ENCODE peak calls at places on chromosomes 13 and 19, in seven cellular contexts. P, H, X, D, U, O and A are unnamed samples.

GRCh38 chr13:26508885-26509284 is 48.6 kb upstream of the WASF3 start:
- DNase-seq in P (no peak), H (peak), X (peak), D (peak), U (no peak), O (peak), A (peak)

GRCh38 chr13:94323746-94324408 is 155.6 kb downstream of the DCT start:
- DNase-seq in P (no peak), H (no peak), X (no peak), D (no peak), U (no peak), O (no peak), A (no peak)

GRCh38 chr19:48578891-48579290 is 26.9 kb downstream of the SULT2B1 start:
- DNase-seq in P (no peak), H (no peak), X (peak), D (no peak), U (no peak), O (no peak), A (no peak)

GRCh38 chr13:24083722-24084421 is 76.6 kb upstream of the SPATA13 start:
- DNase-seq in P (no peak), H (no peak), X (no peak), D (no peak), U (no peak), O (no peak), A (no peak)

GRCh38 chr19:11261431-11261901 is 858 bp downstream of the DOCK6 start:
- DNase-seq in P (no peak), H (no peak), X (no peak), D (no peak), U (no peak), O (no peak), A (no peak)

GRCh38 chr19:55193481-55193880 is 13.4 kb upstream of the SYT5 start:
- DNase-seq in P (no peak), H (no peak), X (no peak), D (no peak), U (no peak), O (no peak), A (no peak)

GRCh38 chr19:53102701-53103140 is 501 bp downstream of the ZNF160 start:
- DNase-seq in P (no peak), H (no peak), X (peak), D (peak), U (no peak), O (peak), A (no peak)

GRCh38 chr13:42803563-42804212 is 22.3 kb downstream of the FAM216B start:
- DNase-seq in P (no peak), H (no peak), X (peak), D (no peak), U (no peak), O (peak), A (no peak)

GRCh38 chr19:39196320-39196719 is 444 bp upstream of the NCCRP1 start:
- DNase-seq in P (no peak), H (no peak), X (no peak), D (no peak), U (no peak), O (no peak), A (no peak)
- H3K4me3 ChIP-seq in P (no peak), H (no peak), X (no peak), D (no peak), U (no peak), O (no peak), A (no peak)

GRCh38 chr19:38304866-38305429 is 897 bp downstream of the C19orf33 start:
- DNase-seq in P (no peak), H (no peak), X (no peak), D (no peak), U (peak), O (no peak), A (peak)
- H3K4me3 ChIP-seq in P (no peak), H (no peak), X (no peak), D (no peak), U (peak), O (no peak), A (no peak)

GRCh38 chr19:18320865-18321728 is 1.8 kb downstream of the LSM4 start:
- DNase-seq in P (no peak), H (no peak), X (no peak), D (no peak), U (no peak), O (no peak), A (no peak)
- H3K4me3 ChIP-seq in P (peak), H (no peak), X (no peak), D (no peak), U (no peak), O (no peak), A (no peak)

GRCh38 chr19:9565900-9566705 is 18.2 kb downstream of the ZNF121 start:
- DNase-seq in P (no peak), H (no peak), X (peak), D (no peak), U (no peak), O (peak), A (no peak)
- H3K4me3 ChIP-seq in P (no peak), H (no peak), X (no peak), D (no peak), U (peak), O (no peak), A (no peak)